ENCODE peak calls at places on chromosomes 12 and 14, in seven cellular contexts. H, U, N, Y, Q, G and T are unnamed samples.

GRCh38 chr12:41663487-41664258 is 475.6 kb downstream of the PDZRN4 start:
- DNase-seq in H (no peak), U (no peak), N (no peak), Y (no peak), Q (peak; percentile 60), G (no peak), T (no peak)

GRCh38 chr12:102031852-102032251 is 29.9 kb downstream of the WASHC3 start:
- DNase-seq in H (no peak), U (no peak), N (no peak), Y (no peak), Q (no peak), G (no peak), T (no peak)

GRCh38 chr12:54596526-54596946 is 8.1 kb upstream of the PPP1R1A start:
- DNase-seq in H (peak; percentile 52), U (peak; percentile 25), N (peak; percentile 55), Y (peak; percentile 48), Q (peak; percentile 83), G (peak; percentile 69), T (peak; percentile 77)

GRCh38 chr12:121805800-121806555 is 2.2 kb downstream of the SETD1B start:
- DNase-seq in H (peak; percentile 24), U (no peak), N (peak; percentile 23), Y (no peak), Q (no peak), G (peak; percentile 86), T (no peak)

GRCh38 chr12:108696111-108696995 is 35.0 kb downstream of the CORO1C start:
- DNase-seq in H (no peak), U (no peak), N (peak; percentile 56), Y (no peak), Q (peak; percentile 23), G (no peak), T (no peak)

GRCh38 chr14:53842938-53843337 is 113.7 kb downstream of the BMP4 start:
- DNase-seq in H (no peak), U (no peak), N (no peak), Y (no peak), Q (peak; percentile 50), G (no peak), T (no peak)

GRCh38 chr12:129404556-129404955 is 499.3 kb downstream of the TMEM132D start:
- DNase-seq in H (no peak), U (no peak), N (no peak), Y (no peak), Q (no peak), G (no peak), T (no peak)

GRCh38 chr14:95319312-95320075 is at the start of gene CLMN:
- DNase-seq in H (peak; percentile 32), U (no peak), N (peak; percentile 60), Y (peak; percentile 44), Q (peak; percentile 80), G (peak; percentile 89), T (peak; percentile 69)

GRCh38 chr12:57838594-57839302 is 7.8 kb downstream of the CTDSP2 start:
- DNase-seq in H (no peak), U (no peak), N (no peak), Y (no peak), Q (no peak), G (no peak), T (no peak)
- H3K4me1 ChIP-seq in H (peaks cover 100% of the 10 kb centered on the region), U (peaks cover 98% of the 10 kb centered on the region), N (peaks cover 70% of the 10 kb centered on the region), Y (peaks cover 100% of the 10 kb centered on the region), Q (peaks cover 95% of the 10 kb centered on the region), G (peaks cover 100% of the 10 kb centered on the region), T (peaks cover 47% of the 10 kb centered on the region)

GRCh38 chr14:56293506-56293905 is 175.3 kb downstream of the PELI2 start:
- DNase-seq in H (no peak), U (no peak), N (no peak), Y (no peak), Q (no peak), G (no peak), T (no peak)
- H3K4me3 ChIP-seq in H (no peak overlapping the region), U (no peak overlapping the region), N (no peak overlapping the region), Y (no peak overlapping the region), Q (no peak overlapping the region), G (no peak overlapping the region), T (no peak overlapping the region)

DNA sequence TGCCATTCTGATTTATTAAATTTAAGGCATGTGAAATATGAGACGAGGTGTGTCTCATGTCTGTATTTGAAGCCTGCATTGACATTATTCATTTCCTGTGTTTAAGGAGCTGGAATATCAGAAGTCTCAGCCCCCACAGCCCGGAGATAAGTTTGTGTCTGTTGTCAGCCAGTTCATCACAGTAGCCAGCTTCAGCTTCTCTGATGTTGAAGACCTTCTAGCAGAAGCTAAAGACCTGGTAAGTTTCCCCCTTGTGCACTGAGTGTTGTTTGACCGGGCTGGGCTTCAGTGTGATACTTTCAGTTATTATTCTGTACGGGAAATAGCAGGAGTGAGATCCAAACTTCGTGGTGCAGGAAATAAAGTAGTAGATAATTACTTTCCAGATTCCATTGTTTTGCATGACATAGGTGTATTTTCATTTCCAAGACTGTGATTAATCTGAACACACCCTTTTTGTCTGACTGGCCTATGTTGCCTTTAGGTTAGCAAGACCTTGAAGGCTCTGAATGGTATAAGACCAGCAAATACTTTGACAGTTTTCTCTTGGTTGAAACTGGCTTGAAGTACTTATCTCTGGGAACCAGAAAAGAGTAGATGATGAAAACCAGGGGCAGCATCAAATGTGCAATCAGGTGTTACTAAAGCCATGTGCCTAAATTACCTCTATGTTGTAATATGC is 101.5 kb downstream of the GPR135 start:
- DNase-seq in H (no peak), U (no peak), N (no peak), Y (no peak), Q (no peak), G (no peak), T (no peak)
- H3K4me1 ChIP-seq in H (peaks cover 26% of the 10 kb centered on the region), U (peaks cover 28% of the 10 kb centered on the region), N (no peaks in the 10 kb centered on the region), Y (peaks cover 66% of the 10 kb centered on the region), Q (peaks cover 6% of the 10 kb centered on the region), G (peaks cover 30% of the 10 kb centered on the region), T (peaks cover 5% of the 10 kb centered on the region)

DNA sequence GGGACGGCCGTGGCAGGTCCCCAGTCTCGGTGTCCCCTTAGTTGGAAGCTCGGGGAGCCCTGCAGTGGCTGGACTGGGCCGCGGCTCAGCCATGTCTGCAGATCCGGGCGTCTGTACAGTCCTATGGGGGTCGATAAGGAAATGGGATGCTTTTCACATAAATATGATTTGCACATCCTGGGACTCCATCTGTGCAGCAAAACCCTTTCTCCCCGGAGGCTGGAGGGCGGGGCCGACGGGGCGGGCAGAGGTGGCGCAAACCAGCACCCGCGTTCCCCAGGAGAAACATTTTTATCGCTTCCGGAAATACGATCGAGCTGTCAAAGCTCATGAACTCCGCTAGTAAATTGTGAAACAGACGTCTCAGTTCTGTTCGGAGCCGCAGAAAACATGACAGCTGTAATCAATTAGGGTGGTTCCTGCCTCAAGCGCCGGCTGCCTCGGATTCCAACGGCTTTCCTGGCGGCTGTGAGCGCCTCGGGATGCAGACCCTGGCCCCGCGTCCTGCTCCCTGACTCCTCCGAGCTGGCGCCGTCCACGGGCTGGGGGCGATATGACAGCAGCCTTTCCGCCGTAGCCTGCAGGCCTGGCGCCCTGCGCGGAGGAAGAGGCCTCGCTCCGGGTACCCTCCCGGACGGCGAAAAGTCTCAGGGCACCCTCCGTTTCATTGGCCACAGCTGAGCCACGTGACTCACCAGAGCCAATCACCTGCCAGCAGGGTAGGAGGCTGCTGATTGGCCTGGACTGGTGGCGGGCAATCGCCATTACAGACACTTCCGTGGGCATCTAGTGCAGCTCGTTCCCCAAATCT is 23.0 kb downstream of the DIO3 start:
- DNase-seq in H (no peak), U (no peak), N (peak; percentile 76), Y (peak; percentile 21), Q (peak; percentile 44), G (peak; percentile 67), T (peak; percentile 54)
- H3K4me3 ChIP-seq in H (no peak overlapping the region), U (no peak overlapping the region), N (no peak overlapping the region), Y (peak overlapping the region; percentile 23), Q (no peak overlapping the region), G (peak overlapping the region; percentile 40), T (peak overlapping the region; percentile 51)